ENCODE peak calls at places on chromosomes 4 and X, in seven cellular contexts. One of them, this sample, is unnamed.

GRCh38 chrX:44244008-44244407 is 99.5 kb downstream of the EFHC2 start:
- DNase-seq in C1 segment of cervical spinal cord: no peak
- DNase-seq in cerebellum: peak
- DNase-seq in astrocyte of the spinal cord: peak
- DNase-seq in smooth muscle cell of the brain vasculature: no peak
- DNase-seq in astrocyte: peak
- DNase-seq in progenitor cell of endocrine pancreas: no peak
- DNase-seq in this sample: peak

GRCh38 chrX:113975441-113975840 is 608.4 kb upstream of the HTR2C start:
- DNase-seq in progenitor cell of endocrine pancreas: no peak
- DNase-seq in C1 segment of cervical spinal cord: no peak
- DNase-seq in cerebellum: no peak
- DNase-seq in astrocyte of the spinal cord: no peak
- DNase-seq in astrocyte: no peak
- DNase-seq in smooth muscle cell of the brain vasculature: no peak
- DNase-seq in this sample: no peak

GRCh38 chr4:186845137-186845842 is 121.6 kb upstream of the FAT1 start:
- DNase-seq in progenitor cell of endocrine pancreas: no peak
- DNase-seq in C1 segment of cervical spinal cord: no peak
- DNase-seq in astrocyte of the spinal cord: peak
- DNase-seq in smooth muscle cell of the brain vasculature: no peak
- DNase-seq in cerebellum: peak
- DNase-seq in astrocyte: peak
- DNase-seq in this sample: peak

GRCh38 chr4:149790172-149790907 is 25.3 kb downstream of the IQCM start:
- DNase-seq in astrocyte of the spinal cord: no peak
- DNase-seq in astrocyte: no peak
- DNase-seq in C1 segment of cervical spinal cord: no peak
- DNase-seq in smooth muscle cell of the brain vasculature: no peak
- DNase-seq in progenitor cell of endocrine pancreas: no peak
- DNase-seq in cerebellum: no peak
- DNase-seq in this sample: peak

GRCh38 chrX:78693547-78693946 is 34.4 kb upstream of the RTL3 start:
- DNase-seq in cerebellum: no peak
- DNase-seq in C1 segment of cervical spinal cord: no peak
- DNase-seq in smooth muscle cell of the brain vasculature: no peak
- DNase-seq in progenitor cell of endocrine pancreas: no peak
- DNase-seq in astrocyte of the spinal cord: no peak
- DNase-seq in astrocyte: no peak
- DNase-seq in this sample: no peak

GRCh38 chr4:150419939-150420338 is 162.0 kb upstream of the MAB21L2 start:
- DNase-seq in astrocyte: no peak
- DNase-seq in cerebellum: no peak
- DNase-seq in progenitor cell of endocrine pancreas: no peak
- DNase-seq in C1 segment of cervical spinal cord: no peak
- DNase-seq in smooth muscle cell of the brain vasculature: no peak
- DNase-seq in astrocyte of the spinal cord: no peak
- DNase-seq in this sample: no peak

GRCh38 chrX:19799319-19800182 is 87.8 kb downstream of the SH3KBP1 start:
- DNase-seq in C1 segment of cervical spinal cord: no peak
- DNase-seq in astrocyte of the spinal cord: peak
- DNase-seq in cerebellum: no peak
- DNase-seq in progenitor cell of endocrine pancreas: no peak
- DNase-seq in astrocyte: peak
- DNase-seq in smooth muscle cell of the brain vasculature: no peak
- DNase-seq in this sample: peak

GRCh38 chrX:48472851-48473717 is 2.9 kb upstream of the FTSJ1 start:
- DNase-seq in cerebellum: no peak
- DNase-seq in C1 segment of cervical spinal cord: no peak
- DNase-seq in progenitor cell of endocrine pancreas: no peak
- DNase-seq in smooth muscle cell of the brain vasculature: no peak
- DNase-seq in astrocyte of the spinal cord: peak
- DNase-seq in astrocyte: no peak
- DNase-seq in this sample: no peak

GRCh38 chr4:105474110-105474518 is 252 bp upstream of the PPA2 start:
- DNase-seq in astrocyte of the spinal cord: peak
- DNase-seq in astrocyte: no peak
- DNase-seq in smooth muscle cell of the brain vasculature: peak
- DNase-seq in cerebellum: peak
- DNase-seq in C1 segment of cervical spinal cord: no peak
- DNase-seq in progenitor cell of endocrine pancreas: no peak
- DNase-seq in this sample: peak